ENCODE peak calls at places on chromosomes 3 and 15, in five cellular contexts. J is fibroblast of mammary gland, E is fibroblast of pulmonary artery, W is psoas muscle, S is testis. P is an unnamed sample.

GRCh38 chr3:13106308-13106970 is 33.2 kb upstream of the IQSEC1 start:
- DNase-seq in E (no peak), J (no peak), S (no peak), W (no peak), P (peak; percentile 17)

GRCh38 chr15:67165653-67166260 is 88.7 kb downstream of the AAGAB start:
- DNase-seq in E (peak; percentile 56), S (no peak), J (peak; percentile 66), W (no peak), P (no peak)

GRCh38 chr3:114624047-114624445 is 330.2 kb downstream of the TIGIT start:
- DNase-seq in J (peak; percentile 68), S (peak; percentile 82), W (peak; percentile 74), E (peak; percentile 67), P (no peak)

GRCh38 chr3:151421956-151422355 is 37.4 kb upstream of the P2RY12 start:
- DNase-seq in W (no peak), J (no peak), E (no peak), S (no peak), P (no peak)

GRCh38 chr15:75192307-75192706 is 9.4 kb upstream of the C15orf39 start:
- DNase-seq in E (no peak), J (no peak), W (no peak), S (no peak), P (no peak)

GRCh38 chr3:121649645-121650044 is 11.1 kb downstream of the HCLS1 start:
- DNase-seq in E (peak; percentile 21), J (peak; percentile 63), S (no peak), W (no peak), P (no peak)

GRCh38 chr15:100863406-100864198 is 16.0 kb upstream of the ALDH1A3 start:
- DNase-seq in W (peak; percentile 86), E (peak; percentile 68), S (no peak), J (peak; percentile 85), P (no peak)

GRCh38 chr15:66323312-66323928 is 30.1 kb downstream of the DIS3L start:
- DNase-seq in E (no peak), J (no peak), S (no peak), W (no peak), P (no peak)

GRCh38 chr3:194536883-194537637 is 50.3 kb upstream of the ATP13A3 start:
- DNase-seq in J (no peak), W (peak; percentile 64), S (peak; percentile 21), E (no peak), P (no peak)

GRCh38 chr3:138389841-138390581 is 41.6 kb downstream of the MRAS start:
- DNase-seq in W (peak; percentile 67), S (peak; percentile 52), J (peak; percentile 92), E (peak; percentile 97), P (peak; percentile 90)

GRCh38 chr3:59502806-59503205 is 453.0 kb upstream of the CFAP20DC start:
- DNase-seq in S (no peak), E (peak; percentile 47), J (peak; percentile 96), W (no peak), P (peak; percentile 71)

GRCh38 chr3:64902991-64903390 is 215.2 kb upstream of the ADAMTS9 start:
- DNase-seq in E (peak; percentile 46), J (peak; percentile 30), W (no peak), S (no peak), P (no peak)

GRCh38 chr3:12165909-12166308 is 7.2 kb upstream of the TIMP4 start:
- DNase-seq in S (no peak), J (no peak), E (no peak), W (no peak), P (no peak)

GRCh38 chr15:36544518-36545383 is 34.7 kb upstream of the CDIN1 start:
- DNase-seq in W (no peak), S (no peak), J (no peak), E (peak; percentile 2), P (no peak)

GRCh38 chr15:44532689-44533088 is 4.3 kb upstream of the EIF3J start:
- DNase-seq in J (no peak), W (no peak), S (no peak), E (no peak), P (no peak)

GRCh38 chr3:78809941-78810340 is 957.9 kb downstream of the ROBO1 start:
- DNase-seq in J (peak; percentile 60), S (no peak), E (no peak), W (no peak), P (peak; percentile 67)

GRCh38 chr3:14685204-14685603 is 10.3 kb downstream of the C3orf20 start:
- DNase-seq in S (no peak), E (no peak), W (no peak), J (no peak), P (no peak)

GRCh38 chr3:9399746-9400145 is 2.3 kb downstream of the SETD5 start:
- DNase-seq in W (peak; percentile 90), J (peak; percentile 96), S (peak; percentile 92), E (peak; percentile 96), P (peak; percentile 84)
- H3K4me3 ChIP-seq in W (peak overlapping the region; percentile 96), J (peak overlapping the region; percentile 96), S (no peak overlapping the region), E (peak overlapping the region; percentile 85), P (peak overlapping the region; percentile 61)

GRCh38 chr15:90074023-90074422 is 28.2 kb downstream of the IDH2 start:
- DNase-seq in W (no peak), E (no peak), J (no peak), S (no peak), P (no peak)
- TF ChIP-seq CTCF in W (no peak), E (no peak), J (no peak), S (no peak), P (no peak)

DNA sequence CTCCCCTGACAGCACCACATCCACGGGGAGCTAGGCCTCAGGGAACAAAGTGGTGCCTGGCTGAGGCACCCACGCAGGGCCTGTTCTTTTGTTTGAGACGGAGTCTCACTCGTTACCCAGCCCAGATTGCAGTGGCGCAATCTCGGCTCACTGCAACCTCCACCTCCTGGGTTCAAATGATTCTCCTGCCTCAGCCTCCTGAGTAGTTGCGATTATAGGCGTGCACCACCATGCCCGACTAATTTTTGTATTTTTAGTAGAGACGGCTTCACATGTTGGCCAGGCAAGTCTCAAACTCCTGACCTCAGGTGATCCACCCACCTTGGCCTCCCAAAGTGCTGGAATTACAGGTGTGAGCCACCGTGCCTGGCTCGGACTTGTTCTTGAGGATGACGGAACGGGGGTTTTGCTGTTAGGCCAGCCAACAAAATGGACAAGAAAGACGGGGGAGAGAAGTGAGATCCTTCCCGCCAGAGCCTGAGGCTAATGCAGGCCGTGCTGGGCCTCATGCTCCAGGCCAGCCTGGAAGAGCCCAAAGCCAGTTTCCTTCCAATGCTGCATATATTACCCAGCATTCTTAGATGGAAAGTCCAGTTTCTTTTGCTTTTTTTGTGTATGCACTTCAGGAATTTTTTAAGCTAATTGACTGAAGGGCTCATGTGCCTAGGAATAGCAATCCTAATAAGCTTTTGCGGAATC is 28.1 kb upstream of the FURIN start:
- DNase-seq in S (no peak), W (no peak), E (no peak), J (no peak), P (no peak)
- H3K4me3 ChIP-seq in S (no peak overlapping the region), W (no peak overlapping the region), E (no peak overlapping the region), J (no peak overlapping the region), P (no peak overlapping the region)

DNA sequence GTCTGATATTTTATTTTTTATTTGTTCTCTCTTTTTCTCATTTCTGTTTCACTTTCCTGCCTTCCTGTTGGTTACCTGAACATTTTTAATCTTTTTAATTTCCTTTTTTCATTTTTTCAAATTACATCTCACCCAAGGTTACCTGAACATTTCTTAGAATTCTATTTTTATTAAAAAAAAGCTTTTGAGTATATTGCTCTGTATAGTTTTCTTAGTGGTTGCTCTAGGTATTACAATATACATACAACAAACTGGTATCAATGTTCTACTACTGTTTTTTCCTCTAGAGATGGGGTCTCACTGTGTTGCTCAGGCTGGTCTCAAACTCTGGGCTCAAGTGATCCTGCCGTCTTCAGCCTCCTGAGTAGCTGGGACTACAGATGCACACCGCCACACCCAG is 79.4 kb downstream of the DHX30 start:
- DNase-seq in J (no peak), W (no peak), E (no peak), S (no peak), P (no peak)
- TF ChIP-seq CTCF in J (no peak), W (no peak), E (no peak), S (no peak), P (no peak)

GRCh38 chr15:62465173-62465572 is 300.1 kb upstream of the C2CD4B start:
- DNase-seq in S (no peak), J (no peak), W (no peak), E (no peak), P (no peak)
- H3K4me3 ChIP-seq in S (no peak overlapping the region), J (no peak overlapping the region), W (no peak overlapping the region), E (no peak overlapping the region), P (peak overlapping the region; percentile 38)

GRCh38 chr15:31303434-31304073 is 23.1 kb upstream of the KLF13 start:
- DNase-seq in W (peak; percentile 72), S (peak; percentile 22), J (peak; percentile 21), E (no peak), P (no peak)
- TF ChIP-seq CTCF in W (no peak), S (no peak), J (no peak), E (no peak), P (no peak)

DNA sequence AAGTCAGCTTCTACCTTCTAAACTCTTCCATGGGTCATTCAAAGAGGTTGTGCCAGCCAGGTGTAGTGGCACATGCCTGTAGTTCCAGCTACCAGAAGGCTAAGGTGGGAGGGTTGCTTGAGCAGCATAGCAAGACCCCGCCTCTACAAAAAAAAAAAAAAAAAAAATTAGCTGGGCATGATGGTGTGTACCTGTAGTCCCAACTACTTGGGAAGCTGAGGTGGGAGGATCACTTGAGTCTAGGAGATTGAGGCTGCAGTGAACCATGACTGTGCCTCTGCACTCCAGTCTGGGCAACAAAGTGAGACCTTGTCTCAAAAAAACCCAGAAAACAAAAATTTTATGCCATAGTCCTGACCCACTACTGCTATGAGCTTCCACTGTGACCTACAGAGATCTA is 126.8 kb downstream of the MDFIC2 start:
- DNase-seq in W (no peak), S (no peak), J (no peak), E (no peak), P (no peak)
- H3K4me3 ChIP-seq in W (no peak overlapping the region), S (no peak overlapping the region), J (no peak overlapping the region), E (no peak overlapping the region), P (no peak overlapping the region)

P was measured in AG09309.